ENCODE peak calls at places on chromosomes 1 and 21, in ten cellular contexts. L is spleen, T is astrocyte of the cerebellum, H is Calu3, F is ovary, W is lower leg skin, A is astrocyte, Y is IMR-90, O is AG09319, R is heart right ventricle. C is an unnamed sample.

GRCh38 chr21:35275776-35276175 is 226.7 kb upstream of the RUNX1 start:
- DNase-seq in L (no peak), T (no peak), H (peak; percentile 17), F (no peak), W (no peak), A (peak; percentile 59), Y (peak; percentile 25), O (no peak), R (no peak), C (no peak)

GRCh38 chr1:14599787-14600186 is 1.3 kb downstream of the KAZN start:
- DNase-seq in L (no peak), T (no peak), H (no peak), F (no peak), W (no peak), A (no peak), Y (no peak), O (no peak), R (no peak), C (no peak)

GRCh38 chr1:53617382-53618217 is 121.4 kb downstream of the GLIS1 start:
- DNase-seq in L (peak; percentile 54), T (no peak), H (no peak), F (no peak), W (no peak), A (peak; percentile 65), Y (peak; percentile 94), O (peak; percentile 28), R (no peak), C (no peak)

GRCh38 chr1:23098463-23099170 is 70.0 kb downstream of the LUZP1 start:
- DNase-seq in L (no peak), T (peak; percentile 76), H (peak; percentile 39), F (peak; percentile 43), W (peak; percentile 64), A (peak; percentile 45), Y (peak; percentile 77), O (peak; percentile 37), R (peak; percentile 65), C (no peak)

GRCh38 chr1:41618066-41618825 is 133.8 kb upstream of the EDN2 start:
- DNase-seq in L (peak; percentile 88), T (no peak), H (peak; percentile 47), F (peak; percentile 69), W (peak; percentile 79), A (no peak), Y (peak; percentile 44), O (no peak), R (peak; percentile 79), C (no peak)

GRCh38 chr1:6052543-6053205 is 7.0 kb downstream of the KCNAB2 start:
- DNase-seq in L (no peak), T (peak; percentile 64), H (peak; percentile 54), F (peak; percentile 47), W (peak; percentile 45), A (peak; percentile 42), Y (peak; percentile 68), O (peak; percentile 19), R (peak; percentile 74), C (peak; percentile 64)

GRCh38 chr1:44817771-44818495 is 9.6 kb downstream of the BTBD19 start:
- DNase-seq in L (peak; percentile 40), T (no peak), H (no peak), F (no peak), W (no peak), A (no peak), Y (no peak), O (no peak), R (no peak), C (no peak)

GRCh38 chr1:169138866-169139670 is 32.6 kb downstream of the ATP1B1 start:
- DNase-seq in L (no peak), T (no peak), H (no peak), F (no peak), W (no peak), A (no peak), Y (no peak), O (no peak), R (no peak), C (no peak)

GRCh38 chr1:84164567-84165021 is 20.5 kb downstream of the PRKACB start:
- DNase-seq in L (no peak), T (no peak), H (no peak), F (no peak), W (no peak), A (no peak), Y (no peak), O (no peak), R (no peak), C (no peak)

GRCh38 chr1:32474954-32475353 is 10.1 kb downstream of the ZBTB8B start:
- DNase-seq in L (peak; percentile 13), T (no peak), H (peak; percentile 59), F (no peak), W (no peak), A (no peak), Y (no peak), O (no peak), R (no peak), C (no peak)

GRCh38 chr1:1966086-1966740 is 37.4 kb downstream of the CFAP74 start:
- DNase-seq in L (no peak), T (no peak), H (no peak), F (no peak), W (no peak), A (no peak), Y (no peak), O (no peak), R (no peak), C (no peak)

GRCh38 chr1:49552101-49552500 is 471.7 kb downstream of the AGBL4 start:
- DNase-seq in L (no peak), T (no peak), H (no peak), F (no peak), W (no peak), A (no peak), Y (no peak), O (no peak), R (no peak), C (no peak)

GRCh38 chr1:212595229-212595628 is 13.3 kb upstream of the ATF3 start:
- DNase-seq in L (no peak), T (no peak), H (no peak), F (no peak), W (no peak), A (no peak), Y (no peak), O (no peak), R (no peak), C (no peak)

DNA sequence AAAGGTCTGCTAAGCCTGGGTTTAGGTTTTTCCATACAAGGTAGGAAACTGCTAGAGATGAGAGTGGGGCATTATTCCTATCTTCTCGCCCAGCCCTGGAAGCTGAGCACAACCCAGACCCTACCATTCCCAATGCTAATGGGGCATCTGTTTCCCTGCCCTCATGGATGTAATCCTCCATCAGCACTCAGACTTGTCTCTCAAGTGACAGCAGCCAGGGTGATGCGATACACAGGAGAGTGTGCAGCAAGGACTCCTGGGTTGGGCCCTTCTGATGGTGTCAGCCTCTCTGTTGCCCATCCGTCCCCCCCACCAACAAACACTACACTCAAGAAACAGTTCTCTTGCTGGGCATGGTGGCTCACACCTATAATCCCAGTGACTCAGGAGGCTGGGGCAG is 5.9 kb upstream of the INPP5B start:
- DNase-seq in L (no peak), T (no peak), H (no peak), F (no peak), W (no peak), A (no peak), Y (no peak), O (no peak), R (no peak), C (no peak)
- TF ChIP-seq CTCF in L (no peak), T (no peak), H (no peak), F (no peak), W (no peak), A (no peak), Y (no peak), O (no peak), R (no peak), C (no peak)

DNA sequence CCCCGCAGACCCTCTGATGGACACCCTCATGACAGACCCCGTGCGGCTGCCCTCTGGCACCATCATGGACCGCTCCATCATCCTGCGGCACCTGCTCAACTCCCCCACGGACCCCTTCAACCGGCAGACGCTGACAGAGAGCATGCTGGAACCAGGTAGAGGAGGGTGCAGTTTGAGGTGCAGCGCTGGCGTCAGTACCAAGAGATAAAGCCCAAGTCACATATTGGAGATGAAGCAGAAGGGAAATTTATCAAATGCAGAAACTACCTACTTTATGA is 31.0 kb upstream of the KIF1B start:
- DNase-seq in L (no peak), T (no peak), H (no peak), F (no peak), W (no peak), A (no peak), Y (no peak), O (no peak), R (no peak), C (no peak)
- TF ChIP-seq CTCF in L (no peak), T (no peak), H (no peak), F (no peak), W (no peak), A (no peak), Y (no peak), O (no peak), R (no peak), C (no peak)

DNA sequence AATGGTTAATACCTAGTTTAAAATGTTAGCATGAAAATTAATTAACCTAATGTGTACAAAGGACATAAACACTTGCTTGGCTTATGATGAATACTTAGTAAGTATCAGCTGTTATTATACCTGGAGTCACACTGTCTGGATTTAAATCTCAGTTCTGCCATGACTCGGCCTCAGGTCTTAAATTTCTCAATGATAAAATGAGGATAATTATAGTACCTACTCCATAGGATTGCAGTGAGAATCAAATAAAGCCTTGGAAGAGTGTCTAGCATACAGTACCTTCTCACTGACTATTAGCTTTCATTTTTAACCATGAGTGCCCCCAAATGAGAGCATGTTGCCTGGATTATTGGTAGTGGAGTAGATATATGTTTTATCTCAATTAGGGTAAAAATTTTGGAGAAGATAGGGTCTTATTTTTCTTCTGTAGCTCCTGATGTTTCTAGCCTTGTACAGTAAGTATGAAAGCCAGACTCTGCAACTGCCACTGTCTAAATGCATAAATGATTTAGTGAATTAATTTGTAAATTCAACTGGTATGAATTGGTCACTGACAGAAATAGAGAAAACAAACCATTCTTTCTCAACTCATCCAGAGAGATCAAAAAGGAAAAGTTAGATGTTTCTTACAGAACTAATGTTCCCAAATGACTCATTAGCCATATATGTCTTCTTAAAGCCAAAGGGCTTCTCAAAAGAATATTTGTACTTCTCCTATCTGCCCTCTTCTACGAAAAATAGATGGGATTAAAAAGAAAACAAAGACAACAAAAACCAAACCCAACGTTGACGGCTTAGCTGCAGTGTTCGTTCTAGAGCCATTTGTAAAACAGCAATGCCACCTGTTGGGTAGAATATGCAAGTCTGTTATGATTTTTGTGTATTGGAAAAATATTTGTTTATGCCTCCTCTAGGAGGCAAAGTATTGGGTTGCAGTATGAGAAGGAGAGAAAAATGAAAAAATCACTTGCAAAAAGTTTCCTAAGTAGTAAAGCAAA is 53.8 kb upstream of the MROH9 start:
- DNase-seq in L (no peak), T (peak; percentile 38), H (peak; percentile 19), F (no peak), W (no peak), A (peak; percentile 17), Y (peak; percentile 42), O (peak; percentile 52), R (peak; percentile 9), C (no peak)
- TF ChIP-seq CTCF in L (no peak), T (peak; percentile 52), H (peak; percentile 43), F (peak; percentile 53), W (no peak), A (peak; percentile 52), Y (peak; percentile 52), O (peak; percentile 62), R (peak; percentile 80), C (no peak)

DNA sequence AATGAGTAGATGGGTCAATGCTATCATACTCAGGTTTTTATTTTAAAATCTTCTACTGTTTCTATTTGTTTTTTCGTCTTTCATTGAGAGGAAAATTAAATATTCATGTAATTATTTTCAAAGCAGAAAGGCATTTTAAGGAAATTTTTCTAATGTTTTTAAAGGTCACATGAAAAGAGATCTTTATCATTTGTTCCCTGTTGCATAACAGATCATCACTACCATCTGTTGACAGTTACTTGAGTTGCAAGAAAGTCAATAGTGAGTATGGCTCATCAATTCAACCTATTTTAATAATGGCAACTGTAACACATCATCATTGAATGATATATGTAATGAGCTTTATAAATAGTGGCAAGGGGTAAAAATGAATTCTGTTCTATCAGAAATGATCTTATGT is 369.7 kb downstream of the DPYD start:
- DNase-seq in L (no peak), T (no peak), H (no peak), F (no peak), W (no peak), A (no peak), Y (no peak), O (no peak), R (no peak), C (no peak)
- TF ChIP-seq CTCF in L (no peak), T (no peak), H (no peak), F (no peak), W (no peak), A (no peak), Y (no peak), O (no peak), R (no peak), C (no peak)

C was measured in omental fat pad.